ENCODE peak calls at places on chromosomes 7 and 10, in eight cellular contexts. R is GM12891; D is K562; P is CD4-positive, CD25-positive, alpha-beta regulatory T cell; F is GM03348; C is H54; A is amniotic stem cell; G is fibroblast of lung. L is an unnamed sample.

GRCh38 chr10:93462881-93463280 is 19.3 kb downstream of the MYOF start:
- DNase-seq in G (peak), C (no peak), F (no peak), P (peak), R (no peak), A (no peak), D (no peak), L (no peak)

GRCh38 chr7:6234384-6234783 is 38.0 kb downstream of the CYTH3 start:
- DNase-seq in F (no peak), D (no peak), C (no peak), G (no peak), P (peak), R (no peak), A (no peak), L (no peak)

GRCh38 chr7:132098337-132098736 is 477.9 kb downstream of the PLXNA4 start:
- DNase-seq in G (no peak), C (no peak), D (no peak), F (no peak), P (no peak), R (no peak), A (no peak), L (no peak)

GRCh38 chr10:75407716-75408511 is 6.3 kb upstream of the ZNF503 start:
- DNase-seq in A (no peak), D (peak), G (peak), P (no peak), R (no peak), C (no peak), F (peak), L (no peak)

GRCh38 chr7:123460616-123461015 is 73.8 kb downstream of the IQUB start:
- DNase-seq in P (no peak), C (peak), F (no peak), G (peak), A (no peak), D (no peak), R (no peak), L (no peak)

GRCh38 chr7:117014673-117015133 is 61.4 kb downstream of the ST7 start:
- DNase-seq in R (no peak), C (no peak), A (no peak), G (peak), F (peak), P (peak), D (peak), L (no peak)

GRCh38 chr10:81843042-81843441 is 32.0 kb upstream of the NRG3 start:
- DNase-seq in A (no peak), R (no peak), D (no peak), F (no peak), P (no peak), G (no peak), C (no peak), L (no peak)

GRCh38 chr10:52232561-52233350 is 81.3 kb upstream of the DKK1 start:
- DNase-seq in A (no peak), D (no peak), C (no peak), R (no peak), G (peak), F (no peak), P (no peak), L (no peak)

GRCh38 chr10:98030093-98030821 is at the start of gene CRTAC1:
- DNase-seq in R (no peak), F (peak), C (no peak), D (no peak), P (no peak), A (no peak), G (peak), L (no peak)

GRCh38 chr10:95235676-95236067 is 41.6 kb downstream of the ACSM6 start:
- DNase-seq in F (no peak), G (no peak), R (no peak), D (no peak), P (no peak), C (no peak), A (no peak), L (no peak)

GRCh38 chr7:25665346-25665745 is 437.1 kb upstream of the NPVF start:
- DNase-seq in G (no peak), R (no peak), C (no peak), P (no peak), D (no peak), F (peak), A (no peak), L (no peak)

GRCh38 chr7:68311958-68312357 is 1286.3 kb upstream of the AUTS2 start:
- DNase-seq in G (no peak), D (no peak), R (no peak), A (no peak), C (no peak), F (no peak), P (no peak), L (no peak)

GRCh38 chr7:45026013-45026412 is 26.0 kb downstream of the CCM2 start:
- DNase-seq in A (no peak), D (no peak), C (no peak), G (no peak), F (no peak), P (peak), R (no peak), L (no peak)

GRCh38 chr10:49594594-49594993 is 15.5 kb upstream of the SLC18A3 start:
- DNase-seq in D (peak), P (no peak), F (peak), G (peak), A (peak), C (peak), R (no peak), L (no peak)

GRCh38 chr10:127962205-127962604 is 55.3 kb downstream of the PTPRE start:
- DNase-seq in R (no peak), F (no peak), A (no peak), P (no peak), G (no peak), D (no peak), C (no peak), L (no peak)

GRCh38 chr7:27202741-27203134 is 2.8 kb upstream of the HOXA13 start:
- DNase-seq in C (no peak), D (no peak), P (no peak), A (no peak), G (no peak), R (no peak), F (no peak), L (no peak)

GRCh38 chr7:22153427-22154106 is 203.4 kb downstream of the RAPGEF5 start:
- DNase-seq in C (no peak), R (no peak), G (no peak), P (no peak), A (no peak), F (no peak), D (no peak), L (no peak)

GRCh38 chr10:114499630-114500190 is 95.4 kb upstream of the AFAP1L2 start:
- DNase-seq in G (no peak), F (no peak), C (no peak), D (no peak), A (no peak), R (no peak), P (peak), L (no peak)

GRCh38 chr10:119061352-119061751 is 19.3 kb downstream of the EIF3A start:
- DNase-seq in G (no peak), C (no peak), R (no peak), F (no peak), D (no peak), P (no peak), A (no peak), L (no peak)

GRCh38 chr7:98568891-98569290 is 48.2 kb upstream of the NPTX2 start:
- DNase-seq in F (no peak), R (no peak), P (no peak), C (no peak), G (no peak), D (no peak), A (no peak), L (no peak)